ENCODE peak calls at places on chromosomes 5 and 9, in seven cellular contexts. F is uterus, U is cardiac fibroblast, X is lower leg skin, Y is brain microvascular endothelial cell, E is spleen, N is tibial artery. S is an unnamed sample.

GRCh38 chr9:36813149-36813548 is 220.9 kb downstream of the PAX5 start:
- DNase-seq in X (peak; percentile 8), N (no peak), F (no peak), E (no peak), U (no peak), Y (no peak), S (no peak)

GRCh38 chr9:7172445-7173115 is 414.8 kb downstream of the KDM4C start:
- DNase-seq in N (no peak), X (no peak), E (no peak), Y (no peak), F (no peak), U (peak; percentile 34), S (no peak)

GRCh38 chr9:133855802-133856592 is 117.8 kb upstream of the SARDH start:
- DNase-seq in Y (peak; percentile 85), U (peak; percentile 90), N (peak; percentile 53), E (no peak), X (no peak), F (peak; percentile 44), S (no peak)

GRCh38 chr9:128091571-128091970 is 23.5 kb downstream of the SLC25A25 start:
- DNase-seq in E (peak; percentile 40), X (peak; percentile 84), Y (no peak), N (no peak), U (no peak), F (no peak), S (no peak)

GRCh38 chr5:114221807-114222206 is 140.1 kb upstream of the KCNN2 start:
- DNase-seq in E (no peak), F (no peak), N (no peak), Y (no peak), U (no peak), X (no peak), S (no peak)

GRCh38 chr5:104815212-104815611 is 1252.6 kb upstream of the NUDT12 start:
- DNase-seq in N (no peak), Y (no peak), F (no peak), U (no peak), E (no peak), X (no peak), S (no peak)

GRCh38 chr5:81848368-81848767 is 97.5 kb upstream of the SSBP2 start:
- DNase-seq in E (no peak), U (peak; percentile 33), Y (no peak), X (no peak), F (peak; percentile 50), N (peak; percentile 25), S (no peak)

GRCh38 chr5:113233606-113234005 is 201.2 kb downstream of the TSSK1B start:
- DNase-seq in X (no peak), U (peak; percentile 31), F (no peak), N (no peak), Y (no peak), E (no peak), S (no peak)

GRCh38 chr5:149485655-149486615 is 65.3 kb downstream of the CSNK1A1 start:
- DNase-seq in U (peak; percentile 100), N (peak; percentile 91), F (peak; percentile 91), X (peak; percentile 93), E (no peak), Y (peak; percentile 98), S (peak; percentile 51)

GRCh38 chr5:137754236-137754960 is at the start of gene HNRNPA0:
- DNase-seq in X (peak; percentile 99), N (peak; percentile 95), E (peak; percentile 99), F (peak; percentile 96), Y (peak; percentile 95), U (peak; percentile 98), S (peak; percentile 89)

GRCh38 chr9:76162751-76163500 is 231.3 kb downstream of the RFK start:
- DNase-seq in N (no peak), E (no peak), U (no peak), Y (peak; percentile 41), F (no peak), X (no peak), S (no peak)

GRCh38 chr9:115250646-115251045 is 132.7 kb upstream of the TNC start:
- DNase-seq in F (no peak), N (no peak), X (no peak), Y (peak; percentile 95), E (no peak), U (peak; percentile 90), S (no peak)

GRCh38 chr9:129430940-129431693 is 189.8 kb downstream of the C9orf50 start:
- DNase-seq in U (no peak), Y (no peak), E (no peak), N (no peak), F (no peak), X (no peak), S (no peak)

GRCh38 chr5:181223729-181224389 is 778 bp downstream of the TRIM41 start:
- DNase-seq in F (no peak), X (no peak), E (no peak), Y (no peak), U (peak; percentile 41), N (peak; percentile 59), S (no peak)

GRCh38 chr9:89564257-89564878 is 40.4 kb upstream of the GADD45G start:
- DNase-seq in F (no peak), N (no peak), E (peak; percentile 72), X (peak; percentile 66), Y (peak; percentile 32), U (peak; percentile 5), S (no peak)
- TF ChIP-seq CTCF in F (no peak), N (no peak), E (no peak), X (no peak), Y (peak; percentile 47), U (peak; percentile 5), S (no peak)

GRCh38 chr5:54159153-54159836 is 151.1 kb downstream of the ARL15 start:
- DNase-seq in X (no peak), F (no peak), Y (peak; percentile 32), E (no peak), U (peak; percentile 51), N (no peak), S (no peak)
- TF ChIP-seq CTCF in X (no peak), F (no peak), Y (peak; percentile 16), E (no peak), U (no peak), N (no peak), S (no peak)

GRCh38 chr9:91750343-91750742 is 199.7 kb downstream of the ROR2 start:
- DNase-seq in U (no peak), X (no peak), E (peak; percentile 44), Y (no peak), N (no peak), F (no peak), S (no peak)
- TF ChIP-seq CTCF in U (no peak), X (no peak), E (no peak), Y (no peak), N (no peak), F (no peak), S (no peak)

GRCh38 chr9:136742640-136743391 is at the start of gene LCN10:
- DNase-seq in Y (no peak), E (no peak), X (no peak), F (no peak), N (no peak), U (no peak), S (no peak)
- TF ChIP-seq CTCF in Y (peak; percentile 70), E (no peak), X (no peak), F (no peak), N (peak; percentile 12), U (peak; percentile 41), S (no peak)

GRCh38 chr9:136946228-136946892 is 1.3 kb downstream of the C8G start:
- DNase-seq in N (no peak), U (no peak), E (peak; percentile 81), F (no peak), X (no peak), Y (no peak), S (no peak)
- TF ChIP-seq CTCF in N (no peak), U (no peak), E (no peak), F (no peak), X (no peak), Y (no peak), S (no peak)

DNA sequence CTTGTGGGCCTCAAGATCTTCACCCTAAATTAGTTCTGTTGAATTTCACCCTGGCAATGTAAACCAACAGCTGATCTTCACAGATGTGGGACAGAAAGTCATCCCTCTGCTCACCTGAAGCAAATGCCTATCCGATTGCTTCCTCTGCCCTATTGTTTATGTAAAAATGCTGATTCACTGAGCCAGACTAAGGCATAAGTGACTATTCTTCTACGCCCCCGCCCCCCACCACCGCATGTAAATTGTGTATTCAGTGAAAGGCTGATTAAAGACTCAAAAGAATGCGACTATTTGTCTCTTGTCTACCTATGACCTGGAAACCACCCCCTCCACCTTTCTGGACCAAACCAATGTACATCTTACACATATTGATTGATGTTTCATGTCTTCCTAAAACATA is 129.6 kb upstream of the BOD1 start:
- DNase-seq in U (peak; percentile 34), Y (no peak), X (no peak), N (no peak), E (no peak), F (no peak), S (no peak)
- TF ChIP-seq CTCF in U (no peak), Y (no peak), X (no peak), N (no peak), E (no peak), F (no peak), S (no peak)

S was measured in omental fat pad.